ENCODE peak calls at places on chromosomes 6 and 20, in eight cellular contexts. One of them, this sample, is unnamed.

GRCh38 chr6:77707603-77708002 is 54.8 kb downstream of the MEI4 start:
- DNase-seq in SIG-M5: no peak
- DNase-seq in DMS 273 treated with DMSO at 0.1 percent for 48 hours: no peak
- DNase-seq in T-helper 2 cell: no peak
- DNase-seq in astrocyte: no peak
- DNase-seq in central memory CD4-positive, alpha-beta T cell: no peak
- DNase-seq in body of pancreas: no peak
- DNase-seq in KG1: no peak
- DNase-seq in this sample: no peak

GRCh38 chr6:12324741-12325140 is 34.6 kb downstream of the EDN1 start:
- DNase-seq in SIG-M5: no peak
- DNase-seq in DMS 273 treated with DMSO at 0.1 percent for 48 hours: no peak
- DNase-seq in T-helper 2 cell: no peak
- DNase-seq in astrocyte: no peak
- DNase-seq in central memory CD4-positive, alpha-beta T cell: no peak
- DNase-seq in body of pancreas: no peak
- DNase-seq in KG1: no peak
- DNase-seq in this sample: no peak

GRCh38 chr6:117938324-117938995 is 31.4 kb downstream of the SLC35F1 start:
- DNase-seq in SIG-M5: no peak
- DNase-seq in DMS 273 treated with DMSO at 0.1 percent for 48 hours: no peak
- DNase-seq in T-helper 2 cell: no peak
- DNase-seq in astrocyte: no peak
- DNase-seq in central memory CD4-positive, alpha-beta T cell: no peak
- DNase-seq in body of pancreas: peak
- DNase-seq in KG1: no peak
- DNase-seq in this sample: peak

GRCh38 chr6:156976144-156977088 is 199.2 kb downstream of the ARID1B start:
- DNase-seq in SIG-M5: no peak
- DNase-seq in DMS 273 treated with DMSO at 0.1 percent for 48 hours: no peak
- DNase-seq in T-helper 2 cell: no peak
- DNase-seq in astrocyte: peak
- DNase-seq in central memory CD4-positive, alpha-beta T cell: no peak
- DNase-seq in body of pancreas: no peak
- DNase-seq in KG1: peak
- DNase-seq in this sample: peak

GRCh38 chr20:63957004-63957689 is 931 bp upstream of the UCKL1 start:
- DNase-seq in SIG-M5: no peak
- DNase-seq in DMS 273 treated with DMSO at 0.1 percent for 48 hours: peak
- DNase-seq in T-helper 2 cell: peak
- DNase-seq in astrocyte: peak
- DNase-seq in central memory CD4-positive, alpha-beta T cell: peak
- DNase-seq in body of pancreas: peak
- DNase-seq in KG1: peak
- DNase-seq in this sample: peak

GRCh38 chr6:100468966-100469859 is 4.5 kb upstream of the SIM1 start:
- DNase-seq in SIG-M5: no peak
- DNase-seq in DMS 273 treated with DMSO at 0.1 percent for 48 hours: no peak
- DNase-seq in T-helper 2 cell: no peak
- DNase-seq in astrocyte: no peak
- DNase-seq in central memory CD4-positive, alpha-beta T cell: no peak
- DNase-seq in body of pancreas: no peak
- DNase-seq in KG1: no peak
- DNase-seq in this sample: peak

GRCh38 chr6:111347589-111347988 is 135.4 kb downstream of the REV3L start:
- DNase-seq in SIG-M5: no peak
- DNase-seq in DMS 273 treated with DMSO at 0.1 percent for 48 hours: no peak
- DNase-seq in T-helper 2 cell: no peak
- DNase-seq in astrocyte: no peak
- DNase-seq in central memory CD4-positive, alpha-beta T cell: no peak
- DNase-seq in body of pancreas: no peak
- DNase-seq in KG1: no peak
- DNase-seq in this sample: no peak

GRCh38 chr20:44642203-44643153 is 9.0 kb downstream of the ADA start:
- DNase-seq in SIG-M5: no peak
- DNase-seq in DMS 273 treated with DMSO at 0.1 percent for 48 hours: peak
- DNase-seq in T-helper 2 cell: no peak
- DNase-seq in astrocyte: peak
- DNase-seq in central memory CD4-positive, alpha-beta T cell: peak
- DNase-seq in body of pancreas: peak
- DNase-seq in KG1: peak
- DNase-seq in this sample: peak

GRCh38 chr6:141141870-141142269 is 990.9 kb upstream of the GJE1 start:
- DNase-seq in SIG-M5: no peak
- DNase-seq in DMS 273 treated with DMSO at 0.1 percent for 48 hours: no peak
- DNase-seq in T-helper 2 cell: no peak
- DNase-seq in astrocyte: no peak
- DNase-seq in central memory CD4-positive, alpha-beta T cell: no peak
- DNase-seq in body of pancreas: no peak
- DNase-seq in KG1: no peak
- DNase-seq in this sample: no peak

GRCh38 chr6:35728663-35729348 is 8.0 kb upstream of the ARMC12 start:
- DNase-seq in SIG-M5: no peak
- DNase-seq in DMS 273 treated with DMSO at 0.1 percent for 48 hours: no peak
- DNase-seq in T-helper 2 cell: peak
- DNase-seq in astrocyte: no peak
- DNase-seq in central memory CD4-positive, alpha-beta T cell: peak
- DNase-seq in body of pancreas: peak
- DNase-seq in KG1: peak
- DNase-seq in this sample: peak

GRCh38 chr20:62878244-62879030 is 16.8 kb upstream of the TCFL5 start:
- DNase-seq in SIG-M5: no peak
- DNase-seq in DMS 273 treated with DMSO at 0.1 percent for 48 hours: no peak
- DNase-seq in T-helper 2 cell: no peak
- DNase-seq in astrocyte: no peak
- DNase-seq in central memory CD4-positive, alpha-beta T cell: no peak
- DNase-seq in body of pancreas: no peak
- DNase-seq in KG1: no peak
- DNase-seq in this sample: peak

GRCh38 chr6:20702366-20702765 is 168.1 kb downstream of the CDKAL1 start:
- DNase-seq in SIG-M5: no peak
- DNase-seq in DMS 273 treated with DMSO at 0.1 percent for 48 hours: peak
- DNase-seq in T-helper 2 cell: no peak
- DNase-seq in astrocyte: no peak
- DNase-seq in central memory CD4-positive, alpha-beta T cell: no peak
- DNase-seq in body of pancreas: no peak
- DNase-seq in KG1: no peak
- DNase-seq in this sample: peak

GRCh38 chr20:34014878-34015277 is 21.2 kb downstream of the RALY start:
- DNase-seq in SIG-M5: no peak
- DNase-seq in DMS 273 treated with DMSO at 0.1 percent for 48 hours: no peak
- DNase-seq in T-helper 2 cell: no peak
- DNase-seq in astrocyte: no peak
- DNase-seq in central memory CD4-positive, alpha-beta T cell: no peak
- DNase-seq in body of pancreas: no peak
- DNase-seq in KG1: no peak
- DNase-seq in this sample: no peak

GRCh38 chr6:11702039-11702795 is 76.4 kb downstream of the ADTRP start:
- DNase-seq in SIG-M5: no peak
- DNase-seq in DMS 273 treated with DMSO at 0.1 percent for 48 hours: no peak
- DNase-seq in T-helper 2 cell: no peak
- DNase-seq in astrocyte: peak
- DNase-seq in central memory CD4-positive, alpha-beta T cell: no peak
- DNase-seq in body of pancreas: no peak
- DNase-seq in KG1: no peak
- DNase-seq in this sample: no peak

GRCh38 chr6:144895890-144896289 is 610.8 kb downstream of the UTRN start:
- DNase-seq in SIG-M5: no peak
- DNase-seq in DMS 273 treated with DMSO at 0.1 percent for 48 hours: no peak
- DNase-seq in T-helper 2 cell: no peak
- DNase-seq in astrocyte: no peak
- DNase-seq in central memory CD4-positive, alpha-beta T cell: no peak
- DNase-seq in body of pancreas: no peak
- DNase-seq in KG1: no peak
- DNase-seq in this sample: no peak

GRCh38 chr6:125533710-125534397 is 215.6 kb upstream of the HEY2 start:
- DNase-seq in SIG-M5: no peak
- DNase-seq in DMS 273 treated with DMSO at 0.1 percent for 48 hours: no peak
- DNase-seq in T-helper 2 cell: no peak
- DNase-seq in astrocyte: no peak
- DNase-seq in central memory CD4-positive, alpha-beta T cell: no peak
- DNase-seq in body of pancreas: no peak
- DNase-seq in KG1: no peak
- DNase-seq in this sample: peak

GRCh38 chr20:49846206-49846807 is 33.7 kb downstream of the SLC9A8 start:
- DNase-seq in SIG-M5: no peak
- DNase-seq in DMS 273 treated with DMSO at 0.1 percent for 48 hours: peak
- DNase-seq in T-helper 2 cell: peak
- DNase-seq in astrocyte: no peak
- DNase-seq in central memory CD4-positive, alpha-beta T cell: peak
- DNase-seq in body of pancreas: peak
- DNase-seq in KG1: peak
- DNase-seq in this sample: no peak

GRCh38 chr6:11196511-11197174 is 35.8 kb downstream of the NEDD9 start:
- DNase-seq in SIG-M5: no peak
- DNase-seq in DMS 273 treated with DMSO at 0.1 percent for 48 hours: peak
- DNase-seq in T-helper 2 cell: no peak
- DNase-seq in astrocyte: peak
- DNase-seq in central memory CD4-positive, alpha-beta T cell: no peak
- DNase-seq in body of pancreas: no peak
- DNase-seq in KG1: no peak
- DNase-seq in this sample: no peak

GRCh38 chr6:118785601-118786000 is 108.4 kb upstream of the ASF1A start:
- DNase-seq in SIG-M5: no peak
- DNase-seq in DMS 273 treated with DMSO at 0.1 percent for 48 hours: no peak
- DNase-seq in T-helper 2 cell: no peak
- DNase-seq in astrocyte: no peak
- DNase-seq in central memory CD4-positive, alpha-beta T cell: no peak
- DNase-seq in body of pancreas: no peak
- DNase-seq in KG1: no peak
- DNase-seq in this sample: no peak

GRCh38 chr6:47456536-47456975 is 21.0 kb upstream of the CD2AP start:
- DNase-seq in SIG-M5: no peak
- DNase-seq in DMS 273 treated with DMSO at 0.1 percent for 48 hours: no peak
- DNase-seq in T-helper 2 cell: no peak
- DNase-seq in astrocyte: no peak
- DNase-seq in central memory CD4-positive, alpha-beta T cell: no peak
- DNase-seq in body of pancreas: no peak
- DNase-seq in KG1: no peak
- DNase-seq in this sample: no peak

GRCh38 chr6:137863126-137863996 is 3.7 kb upstream of the TNFAIP3 start:
- DNase-seq in SIG-M5: no peak
- DNase-seq in DMS 273 treated with DMSO at 0.1 percent for 48 hours: no peak
- DNase-seq in T-helper 2 cell: no peak
- DNase-seq in astrocyte: no peak
- DNase-seq in central memory CD4-positive, alpha-beta T cell: no peak
- DNase-seq in body of pancreas: no peak
- DNase-seq in KG1: no peak
- DNase-seq in this sample: no peak

GRCh38 chr6:87723727-87724078 is 21.7 kb upstream of the AKIRIN2 start:
- DNase-seq in SIG-M5: no peak
- DNase-seq in DMS 273 treated with DMSO at 0.1 percent for 48 hours: no peak
- DNase-seq in T-helper 2 cell: no peak
- DNase-seq in astrocyte: no peak
- DNase-seq in central memory CD4-positive, alpha-beta T cell: no peak
- DNase-seq in body of pancreas: no peak
- DNase-seq in KG1: no peak
- DNase-seq in this sample: no peak

GRCh38 chr20:25274891-25275812 is 27.3 kb downstream of the PYGB start:
- DNase-seq in SIG-M5: no peak
- DNase-seq in DMS 273 treated with DMSO at 0.1 percent for 48 hours: no peak
- DNase-seq in T-helper 2 cell: no peak
- DNase-seq in astrocyte: no peak
- DNase-seq in central memory CD4-positive, alpha-beta T cell: no peak
- DNase-seq in body of pancreas: peak
- DNase-seq in KG1: no peak
- DNase-seq in this sample: no peak

GRCh38 chr20:5002077-5002413 is 735 bp upstream of the SLC23A2 start:
- DNase-seq in SIG-M5: no peak
- DNase-seq in DMS 273 treated with DMSO at 0.1 percent for 48 hours: no peak
- DNase-seq in T-helper 2 cell: no peak
- DNase-seq in astrocyte: no peak
- DNase-seq in central memory CD4-positive, alpha-beta T cell: no peak
- DNase-seq in body of pancreas: no peak
- DNase-seq in KG1: no peak
- DNase-seq in this sample: no peak

GRCh38 chr6:116518621-116519020 is 7.2 kb downstream of the CALHM5 start:
- DNase-seq in SIG-M5: no peak
- DNase-seq in DMS 273 treated with DMSO at 0.1 percent for 48 hours: no peak
- DNase-seq in T-helper 2 cell: no peak
- DNase-seq in astrocyte: no peak
- DNase-seq in central memory CD4-positive, alpha-beta T cell: no peak
- DNase-seq in body of pancreas: no peak
- DNase-seq in KG1: no peak
- DNase-seq in this sample: peak

GRCh38 chr6:57190140-57190539 is 18.0 kb downstream of the BAG2 start:
- DNase-seq in SIG-M5: no peak
- DNase-seq in DMS 273 treated with DMSO at 0.1 percent for 48 hours: no peak
- DNase-seq in T-helper 2 cell: no peak
- DNase-seq in astrocyte: no peak
- DNase-seq in central memory CD4-positive, alpha-beta T cell: no peak
- DNase-seq in body of pancreas: no peak
- DNase-seq in KG1: no peak
- DNase-seq in this sample: no peak

GRCh38 chr6:134169881-134170486 is 117.6 kb upstream of the SLC2A12 start:
- DNase-seq in SIG-M5: no peak
- DNase-seq in DMS 273 treated with DMSO at 0.1 percent for 48 hours: no peak
- DNase-seq in T-helper 2 cell: no peak
- DNase-seq in astrocyte: no peak
- DNase-seq in central memory CD4-positive, alpha-beta T cell: no peak
- DNase-seq in body of pancreas: no peak
- DNase-seq in KG1: no peak
- DNase-seq in this sample: no peak

GRCh38 chr6:73395875-73396274 is 1.2 kb downstream of the DDX43 start:
- DNase-seq in SIG-M5: no peak
- DNase-seq in DMS 273 treated with DMSO at 0.1 percent for 48 hours: no peak
- DNase-seq in T-helper 2 cell: no peak
- DNase-seq in astrocyte: no peak
- DNase-seq in central memory CD4-positive, alpha-beta T cell: no peak
- DNase-seq in body of pancreas: no peak
- DNase-seq in KG1: no peak
- DNase-seq in this sample: no peak

GRCh38 chr6:4466260-4466659 is 309.9 kb upstream of the CDYL start:
- DNase-seq in SIG-M5: no peak
- DNase-seq in DMS 273 treated with DMSO at 0.1 percent for 48 hours: no peak
- DNase-seq in T-helper 2 cell: no peak
- DNase-seq in astrocyte: peak
- DNase-seq in central memory CD4-positive, alpha-beta T cell: no peak
- DNase-seq in body of pancreas: no peak
- DNase-seq in KG1: no peak
- DNase-seq in this sample: no peak

GRCh38 chr6:44151348-44152108 is 7.1 kb upstream of the CAPN11 start:
- DNase-seq in SIG-M5: no peak
- DNase-seq in DMS 273 treated with DMSO at 0.1 percent for 48 hours: no peak
- DNase-seq in T-helper 2 cell: peak
- DNase-seq in astrocyte: peak
- DNase-seq in central memory CD4-positive, alpha-beta T cell: peak
- DNase-seq in body of pancreas: peak
- DNase-seq in KG1: peak
- DNase-seq in this sample: peak

GRCh38 chr6:141307309-141307998 is 825.3 kb upstream of the GJE1 start:
- DNase-seq in SIG-M5: no peak
- DNase-seq in DMS 273 treated with DMSO at 0.1 percent for 48 hours: no peak
- DNase-seq in T-helper 2 cell: no peak
- DNase-seq in astrocyte: no peak
- DNase-seq in central memory CD4-positive, alpha-beta T cell: no peak
- DNase-seq in body of pancreas: no peak
- DNase-seq in KG1: no peak
- DNase-seq in this sample: no peak

GRCh38 chr20:48970681-48971370 is 49.3 kb downstream of the ARFGEF2 start:
- DNase-seq in SIG-M5: no peak
- DNase-seq in DMS 273 treated with DMSO at 0.1 percent for 48 hours: no peak
- DNase-seq in T-helper 2 cell: no peak
- DNase-seq in astrocyte: no peak
- DNase-seq in central memory CD4-positive, alpha-beta T cell: no peak
- DNase-seq in body of pancreas: no peak
- DNase-seq in KG1: no peak
- DNase-seq in this sample: no peak

GRCh38 chr6:69887026-69887425 is 20.7 kb downstream of the COL19A1 start:
- DNase-seq in SIG-M5: no peak
- DNase-seq in DMS 273 treated with DMSO at 0.1 percent for 48 hours: no peak
- DNase-seq in T-helper 2 cell: no peak
- DNase-seq in astrocyte: no peak
- DNase-seq in central memory CD4-positive, alpha-beta T cell: no peak
- DNase-seq in body of pancreas: no peak
- DNase-seq in KG1: no peak
- DNase-seq in this sample: no peak

GRCh38 chr6:6793388-6794250 is 205.1 kb downstream of the LY86 start:
- DNase-seq in SIG-M5: peak
- DNase-seq in DMS 273 treated with DMSO at 0.1 percent for 48 hours: no peak
- DNase-seq in T-helper 2 cell: no peak
- DNase-seq in astrocyte: no peak
- DNase-seq in central memory CD4-positive, alpha-beta T cell: no peak
- DNase-seq in body of pancreas: no peak
- DNase-seq in KG1: no peak
- DNase-seq in this sample: no peak